ENCODE peak calls at places on chromosomes 7 and 10, in ten cellular contexts. G is CD4-positive, alpha-beta memory T cell; Q is iris pigment epithelial cell; D is AG09309; U is activated naive CD4-positive, alpha-beta T cell; V is heart left ventricle; J is posterior cingulate gyrus; E is NCI-H2081; S is astrocyte of the hippocampus; T is stimulated activated CD8-positive, alpha-beta memory T cell treated with anti-CD3 and anti-CD28 coated beads, Interleukin-15, amount 100 ng/mL, for 1 hour. A is an unnamed sample.

GRCh38 chr10:118621304-118621942 is 26.0 kb upstream of the PRLHR start:
- DNase-seq in G (no peak), Q (no peak), D (no peak), U (no peak), V (no peak), J (no peak), E (no peak), S (no peak), T (no peak), A (no peak)

GRCh38 chr10:116694253-116694926 is 48.0 kb downstream of the HSPA12A start:
- DNase-seq in G (no peak), Q (no peak), D (no peak), U (no peak), V (no peak), J (no peak), E (no peak), S (peak; percentile 40), T (no peak), A (no peak)

GRCh38 chr7:95596183-95597135 is at the start of gene PDK4:
- DNase-seq in G (no peak), Q (peak; percentile 78), D (no peak), U (no peak), V (peak; percentile 92), J (peak; percentile 93), E (peak; percentile 23), S (peak; percentile 89), T (no peak), A (peak; percentile 97)

GRCh38 chr7:24227603-24228359 is 56.2 kb upstream of the NPY start:
- DNase-seq in G (peak; percentile 48), Q (no peak), D (no peak), U (no peak), V (no peak), J (no peak), E (no peak), S (no peak), T (no peak), A (no peak)

GRCh38 chr10:93074597-93075368 is 1.1 kb downstream of the CYP26A1 start:
- DNase-seq in G (no peak), Q (no peak), D (no peak), U (no peak), V (no peak), J (no peak), E (no peak), S (peak; percentile 46), T (no peak), A (no peak)

GRCh38 chr7:380724-381210 is 90.8 kb downstream of the FOXL3 start:
- DNase-seq in G (no peak), Q (no peak), D (no peak), U (no peak), V (peak; percentile 8), J (no peak), E (no peak), S (no peak), T (no peak), A (peak; percentile 15)

GRCh38 chr10:7488418-7488829 is 77.6 kb upstream of the SFMBT2 start:
- DNase-seq in G (no peak), Q (peak; percentile 64), D (no peak), U (no peak), V (peak; percentile 40), J (no peak), E (no peak), S (peak; percentile 60), T (no peak), A (no peak)

GRCh38 chr7:8433477-8434289 is at the start of gene NXPH1:
- DNase-seq in G (no peak), Q (no peak), D (no peak), U (no peak), V (no peak), J (no peak), E (peak; percentile 40), S (peak; percentile 71), T (no peak), A (no peak)

GRCh38 chr7:18225067-18225466 is 197.4 kb upstream of the PRPS1L1 start:
- DNase-seq in G (no peak), Q (no peak), D (no peak), U (no peak), V (no peak), J (no peak), E (no peak), S (no peak), T (no peak), A (no peak)

GRCh38 chr10:29941476-29941875 is 117.9 kb downstream of the JCAD start:
- DNase-seq in G (no peak), Q (no peak), D (no peak), U (no peak), V (no peak), J (no peak), E (no peak), S (no peak), T (no peak), A (no peak)

GRCh38 chr10:480928-481551 is 208.4 kb downstream of the DIP2C start:
- DNase-seq in G (no peak), Q (peak; percentile 63), D (no peak), U (no peak), V (peak; percentile 20), J (no peak), E (peak; percentile 10), S (peak; percentile 39), T (no peak), A (peak; percentile 28)

GRCh38 chr10:100969175-100970075 is at the start of gene SEMA4G:
- DNase-seq in G (peak; percentile 49), Q (peak; percentile 14), D (no peak), U (peak; percentile 26), V (peak; percentile 45), J (peak; percentile 29), E (no peak), S (peak; percentile 61), T (peak; percentile 18), A (peak; percentile 69)

GRCh38 chr10:133275683-133276092 is 980 bp downstream of the ADAM8 start:
- DNase-seq in G (peak; percentile 70), Q (no peak), D (no peak), U (no peak), V (no peak), J (no peak), E (no peak), S (no peak), T (no peak), A (no peak)

GRCh38 chr10:60731134-60731883 is 47.0 kb upstream of the CDK1 start:
- DNase-seq in G (peak; percentile 46), Q (peak; percentile 14), D (no peak), U (no peak), V (no peak), J (no peak), E (no peak), S (no peak), T (no peak), A (no peak)

GRCh38 chr7:55387062-55387965 is 22.2 kb downstream of the LANCL2 start:
- DNase-seq in G (no peak), Q (peak; percentile 53), D (no peak), U (no peak), V (no peak), J (no peak), E (no peak), S (no peak), T (no peak), A (no peak)

GRCh38 chr7:43771567-43771966 is 13.1 kb downstream of the BLVRA start:
- DNase-seq in G (no peak), Q (no peak), D (no peak), U (no peak), V (no peak), J (no peak), E (no peak), S (no peak), T (no peak), A (no peak)

GRCh38 chr7:128105228-128106022 is 74.2 kb upstream of the LRRC4 start:
- DNase-seq in G (no peak), Q (no peak), D (no peak), U (no peak), V (no peak), J (no peak), E (no peak), S (no peak), T (no peak), A (peak; percentile 34)

GRCh38 chr7:40419832-40420231 is 285.0 kb downstream of the SUGCT start:
- DNase-seq in G (no peak), Q (no peak), D (no peak), U (no peak), V (no peak), J (no peak), E (no peak), S (no peak), T (no peak), A (no peak)

GRCh38 chr10:28375399-28376354 is 72.8 kb upstream of the MPP7 start:
- DNase-seq in G (no peak), Q (peak; percentile 34), D (no peak), U (no peak), V (no peak), J (no peak), E (no peak), S (peak; percentile 14), T (no peak), A (no peak)

GRCh38 chr10:23120001-23120934 is 24.9 kb downstream of the MSRB2 start:
- DNase-seq in G (no peak), Q (no peak), D (no peak), U (no peak), V (no peak), J (peak; percentile 79), E (no peak), S (no peak), T (no peak), A (no peak)

GRCh38 chr7:51139796-51140195 is 176.8 kb downstream of the COBL start:
- DNase-seq in G (no peak), Q (no peak), D (no peak), U (no peak), V (no peak), J (no peak), E (no peak), S (peak; percentile 32), T (no peak), A (no peak)

GRCh38 chr10:75858357-75858756 is 426.9 kb downstream of the LRMDA start:
- DNase-seq in G (no peak), Q (no peak), D (no peak), U (no peak), V (no peak), J (no peak), E (no peak), S (no peak), T (no peak), A (no peak)

GRCh38 chr10:49568235-49568634 is 29.3 kb upstream of the ERCC6 start:
- DNase-seq in G (no peak), Q (peak; percentile 94), D (peak; percentile 95), U (no peak), V (no peak), J (no peak), E (no peak), S (peak; percentile 18), T (no peak), A (no peak)

GRCh38 chr10:84095821-84096497 is 43.4 kb upstream of the GHITM start:
- DNase-seq in G (no peak), Q (peak; percentile 2), D (no peak), U (no peak), V (peak; percentile 43), J (no peak), E (no peak), S (peak; percentile 2), T (no peak), A (peak; percentile 27)

GRCh38 chr7:100582041-100582579 is 3.8 kb downstream of the LRCH4 start:
- DNase-seq in G (no peak), Q (no peak), D (no peak), U (no peak), V (no peak), J (no peak), E (no peak), S (no peak), T (no peak), A (no peak)

GRCh38 chr7:97859606-97860204 is 12.5 kb downstream of the ASNS start:
- DNase-seq in G (no peak), Q (no peak), D (no peak), U (no peak), V (no peak), J (no peak), E (no peak), S (no peak), T (no peak), A (no peak)

GRCh38 chr7:91168766-91169518 is 95.3 kb upstream of the FZD1 start:
- DNase-seq in G (no peak), Q (no peak), D (no peak), U (no peak), V (no peak), J (no peak), E (no peak), S (no peak), T (no peak), A (no peak)

GRCh38 chr10:35940067-35940989 is 298.2 kb upstream of the FZD8 start:
- DNase-seq in G (no peak), Q (peak; percentile 3), D (no peak), U (no peak), V (no peak), J (no peak), E (peak; percentile 43), S (no peak), T (no peak), A (no peak)

A was measured in psoas muscle.